ENCODE peak calls at places on chromosomes 2 and 18, in four cellular contexts. One of them, this sample, is unnamed. For H3K4me1, the result is how much of the 10 kb centered on the place peaks cover.

GRCh38 chr2:191180712-191181111 is 29.9 kb upstream of the STAT4 start:
- DNase-seq in GM12878: no peak
- DNase-seq in HepG2: no peak
- DNase-seq in HCT116: no peak
- DNase-seq in this sample: no peak

GRCh38 chr2:72326759-72327158 is 179.1 kb upstream of the CYP26B1 start:
- DNase-seq in HepG2: no peak
- DNase-seq in HCT116: no peak
- DNase-seq in GM12878: no peak
- DNase-seq in this sample: no peak

GRCh38 chr2:221102896-221103688 is 469.0 kb downstream of the EPHA4 start:
- DNase-seq in GM12878: no peak
- DNase-seq in HepG2: no peak
- DNase-seq in HCT116: no peak
- DNase-seq in this sample: no peak

GRCh38 chr2:118103963-118104942 is 16.0 kb downstream of the INSIG2 start:
- DNase-seq in HCT116: no peak
- DNase-seq in GM12878: peak
- DNase-seq in HepG2: no peak
- DNase-seq in this sample: no peak

GRCh38 chr18:61710082-61710620 is 182.7 kb downstream of the RNF152 start:
- DNase-seq in GM12878: no peak
- DNase-seq in HCT116: no peak
- DNase-seq in HepG2: no peak
- DNase-seq in this sample: no peak

GRCh38 chr18:46953195-46953594 is 35.8 kb downstream of the KATNAL2 start:
- DNase-seq in GM12878: no peak
- DNase-seq in HCT116: no peak
- DNase-seq in HepG2: no peak
- DNase-seq in this sample: no peak

GRCh38 chr2:168798076-168798887 is 4.2 kb upstream of the NOSTRIN start:
- DNase-seq in HCT116: no peak
- DNase-seq in HepG2: no peak
- DNase-seq in GM12878: no peak
- DNase-seq in this sample: peak

GRCh38 chr18:1917546-1917945 is 653.8 kb downstream of the METTL4 start:
- DNase-seq in HCT116: no peak
- DNase-seq in HepG2: no peak
- DNase-seq in GM12878: no peak
- DNase-seq in this sample: no peak

GRCh38 chr18:45416168-45416567 is 199.1 kb upstream of the SLC14A2 start:
- DNase-seq in GM12878: no peak
- DNase-seq in HCT116: no peak
- DNase-seq in HepG2: no peak
- DNase-seq in this sample: no peak

GRCh38 chr2:128630974-128631697 is 312.5 kb upstream of the HS6ST1 start:
- DNase-seq in HepG2: no peak
- DNase-seq in HCT116: no peak
- DNase-seq in GM12878: no peak
- DNase-seq in this sample: no peak

GRCh38 chr18:22641973-22642372 is 224.3 kb upstream of the CTAGE1 start:
- DNase-seq in HCT116: no peak
- DNase-seq in GM12878: no peak
- DNase-seq in HepG2: no peak
- DNase-seq in this sample: no peak

GRCh38 chr2:239908744-239909143 is 116.4 kb downstream of the NDUFA10 start:
- DNase-seq in HCT116: no peak
- DNase-seq in HepG2: no peak
- DNase-seq in GM12878: no peak
- DNase-seq in this sample: no peak

GRCh38 chr2:164677271-164677670 is 56.0 kb upstream of the GRB14 start:
- DNase-seq in HCT116: no peak
- DNase-seq in GM12878: no peak
- DNase-seq in HepG2: no peak
- DNase-seq in this sample: no peak

GRCh38 chr2:119248751-119249150 is 25.1 kb downstream of the STEAP3 start:
- DNase-seq in GM12878: no peak
- DNase-seq in HepG2: no peak
- DNase-seq in HCT116: no peak
- DNase-seq in this sample: no peak

GRCh38 chr2:230054079-230054478 is 14.6 kb downstream of the SLC16A14 start:
- DNase-seq in HepG2: no peak
- DNase-seq in GM12878: no peak
- DNase-seq in HCT116: no peak
- DNase-seq in this sample: no peak

GRCh38 chr2:105385703-105386540 is 12.9 kb downstream of the FHL2 start:
- DNase-seq in GM12878: no peak
- DNase-seq in HCT116: no peak
- DNase-seq in HepG2: peak
- DNase-seq in this sample: no peak

GRCh38 chr2:105384216-105384615 is 14.6 kb downstream of the FHL2 start:
- DNase-seq in GM12878: no peak
- DNase-seq in HepG2: no peak
- DNase-seq in HCT116: no peak
- DNase-seq in this sample: no peak

GRCh38 chr2:105384861-105385260 is 14.0 kb downstream of the FHL2 start:
- DNase-seq in GM12878: no peak
- DNase-seq in HepG2: no peak
- DNase-seq in HCT116: no peak
- DNase-seq in this sample: no peak

GRCh38 chr2:105388971-105389381 is 9.9 kb downstream of the FHL2 start:
- DNase-seq in HepG2: no peak
- DNase-seq in HCT116: no peak
- DNase-seq in GM12878: no peak
- DNase-seq in this sample: no peak

DNA sequence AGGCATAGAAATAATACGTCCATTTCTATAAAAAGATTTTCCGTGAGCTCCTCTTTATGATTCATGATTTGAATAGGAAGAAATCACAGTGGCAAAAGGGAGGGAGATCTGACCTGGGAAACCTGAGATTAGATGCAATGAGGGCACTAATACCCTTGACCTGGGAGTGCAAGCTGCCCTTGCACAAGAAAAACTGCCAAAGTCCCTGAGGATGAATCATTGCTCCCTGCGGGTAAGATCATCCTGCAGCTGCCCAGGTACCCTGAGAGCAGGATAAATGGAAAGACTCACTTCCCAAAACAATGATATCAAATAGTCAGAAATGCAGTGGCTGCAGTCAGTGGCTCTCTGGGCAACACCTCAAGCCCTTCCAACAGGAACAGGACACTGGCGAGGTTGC is 11.6 kb downstream of the FHL2 start:
- DNase-seq in HCT116: no peak
- DNase-seq in GM12878: no peak
- DNase-seq in HepG2: no peak
- DNase-seq in this sample: no peak
- TF ChIP-seq YY1 in HCT116: no peak
- TF ChIP-seq YY1 in GM12878: no peak
- TF ChIP-seq YY1 in HepG2: no peak
- TF ChIP-seq YY1 in this sample: no peak

GRCh38 chr2:24352664-24353063 is 7.7 kb downstream of the ITSN2 start:
- DNase-seq in HCT116: no peak
- DNase-seq in HepG2: no peak
- DNase-seq in GM12878: no peak
- DNase-seq in this sample: no peak

GRCh38 chr2:24353364-24353763 is 7.0 kb downstream of the ITSN2 start:
- DNase-seq in GM12878: no peak
- DNase-seq in HCT116: no peak
- DNase-seq in HepG2: no peak
- DNase-seq in this sample: no peak

GRCh38 chr2:24354382-24354781 is 6.0 kb downstream of the ITSN2 start:
- DNase-seq in HCT116: no peak
- DNase-seq in HepG2: no peak
- DNase-seq in GM12878: no peak
- DNase-seq in this sample: no peak

GRCh38 chr2:24353933-24354332 is 6.4 kb downstream of the ITSN2 start:
- DNase-seq in GM12878: no peak
- DNase-seq in HCT116: no peak
- DNase-seq in HepG2: no peak
- DNase-seq in this sample: no peak

GRCh38 chr2:24354899-24355298 is 5.4 kb downstream of the ITSN2 start:
- DNase-seq in GM12878: no peak
- DNase-seq in HCT116: no peak
- DNase-seq in HepG2: no peak
- DNase-seq in this sample: no peak
- H3K4me1 ChIP-seq in GM12878: under half
- H3K4me1 ChIP-seq in HCT116: under half
- H3K4me1 ChIP-seq in HepG2: under half
- H3K4me1 ChIP-seq in this sample: under half

DNA sequence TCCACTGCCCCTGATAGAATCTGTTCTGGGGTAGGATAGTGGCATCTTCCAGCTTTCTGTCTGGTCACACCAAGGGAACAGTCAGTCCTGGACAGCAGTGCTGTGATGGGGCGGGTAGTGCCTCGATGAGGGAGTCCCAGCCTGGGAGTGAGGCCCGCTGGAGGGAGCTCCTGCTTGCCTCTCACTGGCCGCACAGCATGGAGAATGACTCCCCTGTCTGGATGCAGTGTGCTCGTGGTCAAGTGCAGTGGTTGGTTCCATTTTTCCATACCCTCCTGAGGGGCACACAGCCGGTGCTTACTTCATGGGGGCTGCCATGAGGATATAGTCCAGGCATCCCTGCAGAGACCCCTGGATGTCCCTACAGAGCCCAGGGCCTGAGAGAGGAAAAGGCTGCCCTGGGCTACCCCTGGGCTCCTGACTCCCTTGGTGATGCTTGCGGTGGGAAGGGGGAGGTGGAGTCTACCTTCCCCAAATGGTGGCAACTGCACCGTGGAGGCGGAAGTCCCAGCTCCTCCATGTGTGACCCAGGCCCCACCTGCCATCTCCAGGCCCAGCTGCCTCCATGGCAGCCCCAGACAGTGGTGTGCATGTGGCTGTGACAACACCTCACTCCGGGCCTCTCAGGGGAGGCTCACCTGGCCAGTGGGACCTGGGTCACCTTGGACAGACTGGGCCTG is 212.5 kb downstream of the GLI2 start:
- DNase-seq in GM12878: no peak
- DNase-seq in HepG2: no peak
- DNase-seq in HCT116: no peak
- DNase-seq in this sample: no peak
- H3K4me3 ChIP-seq in GM12878: no peak
- H3K4me3 ChIP-seq in HepG2: no peak
- H3K4me3 ChIP-seq in HCT116: no peak
- H3K4me3 ChIP-seq in this sample: no peak

GRCh38 chr2:145341536-145341935 is 821.6 kb upstream of the ZEB2 start:
- DNase-seq in GM12878: no peak
- DNase-seq in HCT116: no peak
- DNase-seq in HepG2: no peak
- DNase-seq in this sample: no peak
- TF ChIP-seq YY1 in GM12878: no peak
- TF ChIP-seq YY1 in HCT116: no peak
- TF ChIP-seq YY1 in HepG2: no peak
- TF ChIP-seq YY1 in this sample: no peak

GRCh38 chr18:5944448-5944847 is 49.1 kb upstream of the TMEM200C start:
- DNase-seq in HCT116: no peak
- DNase-seq in HepG2: no peak
- DNase-seq in GM12878: no peak
- DNase-seq in this sample: no peak
- H3K4me1 ChIP-seq in HCT116: under half
- H3K4me1 ChIP-seq in HepG2: under half
- H3K4me1 ChIP-seq in GM12878: under half
- H3K4me1 ChIP-seq in this sample: under half

This sample was measured in NT2/D1.